ENCODE peak calls at places on chromosomes 12 and 14, in ten cellular contexts. J, M, E, B, N, K, W, O, G and A are unnamed samples.
A peak's percentile ranks its signal among the peaks of the same experiment; 100 is the strongest.

GRCh38 chr14:81157431-81157830 is 63.3 kb downstream of the GTF2A1 start:
- DNase-seq in B (no peak), K (no peak), W (no peak), O (no peak), M (no peak), E (no peak), G (no peak), J (no peak), N (no peak), A (no peak)

GRCh38 chr14:95981939-95982338 is 57.2 kb upstream of the C14orf132 start:
- DNase-seq in G (no peak), M (no peak), O (no peak), W (no peak), K (no peak), E (no peak), B (no peak), J (no peak), N (no peak), A (no peak)

GRCh38 chr12:65826513-65827171 is 2.4 kb downstream of the HMGA2 start:
- DNase-seq in O (no peak), B (no peak), M (no peak), N (no peak), G (no peak), W (no peak), E (no peak), K (peak; percentile 76), J (no peak), A (no peak)

GRCh38 chr14:35986219-35986573 is 160.1 kb downstream of the BRMS1L start:
- DNase-seq in J (no peak), N (no peak), B (no peak), K (no peak), M (no peak), O (no peak), W (no peak), G (no peak), E (no peak), A (no peak)

GRCh38 chr14:89336338-89336737 is 80.7 kb downstream of the FOXN3 start:
- DNase-seq in G (no peak), W (no peak), M (peak; percentile 52), O (no peak), N (no peak), K (no peak), J (no peak), B (no peak), E (no peak), A (no peak)

GRCh38 chr12:51922762-51923505 is 15.6 kb downstream of the ACVRL1 start:
- DNase-seq in K (peak; percentile 89), G (no peak), E (peak; percentile 54), N (no peak), W (no peak), O (no peak), M (no peak), J (no peak), B (no peak), A (peak; percentile 23)

GRCh38 chr14:57317248-57317833 is 48.6 kb downstream of the AP5M1 start:
- DNase-seq in M (peak; percentile 89), G (peak; percentile 50), J (peak; percentile 86), O (peak; percentile 27), W (peak; percentile 55), K (peak; percentile 73), B (peak; percentile 55), E (peak; percentile 46), N (peak; percentile 85), A (no peak)

GRCh38 chr12:30928356-30929264 is 2.1 kb downstream of the TSPAN11 start:
- DNase-seq in W (no peak), J (peak; percentile 48), K (no peak), N (no peak), E (no peak), M (no peak), B (no peak), G (no peak), O (peak; percentile 53), A (no peak)

GRCh38 chr12:107092669-107093546 is 441 bp downstream of the CRY1 start:
- DNase-seq in K (peak; percentile 20), J (peak; percentile 8), M (peak; percentile 41), G (no peak), O (peak; percentile 46), N (peak; percentile 52), E (no peak), B (no peak), W (peak; percentile 86), A (peak; percentile 51)

GRCh38 chr12:12521923-12522322 is 40.7 kb downstream of the DUSP16 start:
- DNase-seq in O (no peak), B (no peak), G (no peak), J (no peak), W (no peak), M (no peak), K (no peak), E (no peak), N (no peak), A (no peak)

GRCh38 chr12:18158774-18159557 is 69.0 kb upstream of the RERGL start:
- DNase-seq in W (peak; percentile 3), O (no peak), M (peak; percentile 62), G (no peak), E (no peak), J (no peak), B (peak; percentile 6), N (no peak), K (peak; percentile 31), A (no peak)

GRCh38 chr12:49637401-49637800 is 14.0 kb downstream of the PRPF40B start:
- DNase-seq in N (no peak), W (no peak), K (no peak), G (no peak), E (no peak), O (no peak), B (no peak), M (no peak), J (no peak), A (no peak)

GRCh38 chr12:122813310-122813713 is 21.9 kb upstream of the HIP1R start:
- DNase-seq in G (no peak), N (no peak), J (no peak), E (no peak), W (no peak), B (peak; percentile 87), O (no peak), K (no peak), M (no peak), A (no peak)

GRCh38 chr14:41663478-41663845 is 56.8 kb downstream of the LRFN5 start:
- DNase-seq in M (no peak), K (peak; percentile 3), E (no peak), N (no peak), W (no peak), J (no peak), O (no peak), B (no peak), G (no peak), A (no peak)

GRCh38 chr14:50603565-50603964 is 43.6 kb downstream of the ATL1 start:
- DNase-seq in M (no peak), B (no peak), E (no peak), K (no peak), O (no peak), J (no peak), G (no peak), N (no peak), W (no peak), A (no peak)

GRCh38 chr12:75437564-75437963 is 43.0 kb upstream of the GLIPR1 start:
- DNase-seq in M (no peak), W (no peak), O (no peak), G (no peak), J (no peak), B (peak; percentile 10), E (no peak), N (no peak), K (peak; percentile 31), A (no peak)